ENCODE peak calls at places on chromosome 4, in seven cellular contexts. T is GM12892, N is H1, L is K562, V is SK-N-SH, M is HepG2, Q is GM12878. O is an unnamed sample.

GRCh38 chr4:110359076-110359475 is 116.9 kb upstream of the ENPEP start:
- DNase-seq in T (no peak), N (no peak), L (no peak), V (no peak), M (no peak), Q (no peak), O (no peak)

GRCh38 chr4:8403173-8403753 is 37.3 kb downstream of the ACOX3 start:
- DNase-seq in T (peak; percentile 68), N (peak; percentile 93), L (peak; percentile 75), V (peak; percentile 96), M (peak; percentile 48), Q (no peak), O (peak; percentile 72)

GRCh38 chr4:113024373-113024772 is 25.1 kb upstream of the ANK2 start:
- DNase-seq in T (no peak), N (no peak), L (no peak), V (no peak), M (no peak), Q (no peak), O (no peak)

GRCh38 chr4:164572877-164573279 is 181.1 kb upstream of the SMIM31 start:
- DNase-seq in T (no peak), N (no peak), L (no peak), V (no peak), M (no peak), Q (no peak), O (no peak)

GRCh38 chr4:27154706-27155105 is 294.1 kb downstream of the STIM2 start:
- DNase-seq in T (no peak), N (no peak), L (no peak), V (no peak), M (no peak), Q (no peak), O (no peak)

GRCh38 chr4:55251896-55252295 is 94.1 kb upstream of the SRD5A3 start:
- DNase-seq in T (no peak), N (no peak), L (no peak), V (no peak), M (no peak), Q (no peak), O (no peak)

GRCh38 chr4:48032721-48033120 is 16.1 kb downstream of the NIPAL1 start:
- DNase-seq in T (no peak), N (no peak), L (no peak), V (no peak), M (peak; percentile 14), Q (no peak), O (no peak)

GRCh38 chr4:114606240-114606639 is 7.6 kb downstream of the UGT8 start:
- DNase-seq in T (no peak), N (no peak), L (no peak), V (no peak), M (no peak), Q (no peak), O (no peak)

GRCh38 chr4:152258804-152259708 is 276.8 kb downstream of the FBXW7 start:
- DNase-seq in T (no peak), N (no peak), L (no peak), V (no peak), M (peak; percentile 13), Q (no peak), O (no peak)

GRCh38 chr4:27360651-27361347 is 500.2 kb downstream of the STIM2 start:
- DNase-seq in T (no peak), N (no peak), L (no peak), V (no peak), M (no peak), Q (no peak), O (no peak)

GRCh38 chr4:76898949-76899640 is 1.2 kb upstream of the SOWAHB start:
- DNase-seq in T (no peak), N (no peak), L (no peak), V (no peak), M (peak; percentile 72), Q (no peak), O (no peak)

GRCh38 chr4:177356921-177357320 is 47.2 kb downstream of the NEIL3 start:
- DNase-seq in T (no peak), N (no peak), L (no peak), V (no peak), M (no peak), Q (no peak), O (no peak)

GRCh38 chr4:71866212-71866885 is 82.5 kb upstream of the GC start:
- DNase-seq in T (no peak), N (no peak), L (no peak), V (no peak), M (no peak), Q (no peak), O (no peak)

GRCh38 chr4:62871057-62871456 is 1538.2 kb downstream of the TECRL start:
- DNase-seq in T (no peak), N (no peak), L (no peak), V (no peak), M (no peak), Q (no peak), O (no peak)

GRCh38 chr4:53682908-53683307 is 91.6 kb upstream of the LNX1 start:
- DNase-seq in T (no peak), N (no peak), L (no peak), V (no peak), M (no peak), Q (no peak), O (no peak)

GRCh38 chr4:7424553-7425111 is 10.1 kb downstream of the PSAPL1 start:
- DNase-seq in T (no peak), N (peak; percentile 43), L (no peak), V (peak; percentile 22), M (no peak), Q (no peak), O (no peak)

DNA sequence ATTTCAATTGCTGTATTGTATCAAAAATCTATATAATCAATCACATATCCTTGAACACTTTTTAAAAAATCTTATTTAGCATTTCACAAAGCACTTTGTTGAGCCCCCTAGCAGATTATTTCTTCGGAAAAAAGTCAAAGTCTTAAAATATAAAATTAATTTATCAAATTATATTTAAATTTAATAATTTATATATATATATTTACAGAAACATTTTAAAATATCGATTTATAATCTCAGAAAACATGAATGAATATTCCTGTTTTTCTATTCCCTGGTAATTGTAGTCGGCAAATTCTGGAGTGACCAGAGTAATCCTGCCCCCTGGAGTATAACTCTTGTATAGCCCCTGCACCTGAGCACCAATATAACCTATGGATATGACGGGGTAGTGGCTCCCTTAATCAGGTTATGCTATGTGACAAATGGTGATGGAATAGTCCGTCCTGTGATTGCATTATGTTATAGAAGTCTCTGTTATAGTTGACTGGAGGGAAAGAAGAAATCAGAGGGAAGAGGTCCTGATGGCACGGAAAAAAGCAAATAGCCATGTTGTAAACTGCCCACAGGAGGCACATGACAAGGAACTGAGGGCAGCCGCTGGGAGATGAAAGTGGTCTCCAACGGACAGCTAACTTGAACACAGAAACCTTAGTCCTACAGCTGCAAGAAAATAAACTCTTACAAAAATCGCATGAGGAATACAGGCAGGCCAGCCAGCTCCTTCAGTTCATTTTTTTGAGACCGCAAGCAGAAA is 1092.3 kb downstream of the ARAP2 start:
- DNase-seq in T (no peak), N (peak; percentile 66), L (peak; percentile 12), V (peak; percentile 20), M (peak; percentile 32), Q (no peak), O (no peak)
- TF ChIP-seq TAF1 in T (no peak), N (no peak), L (no peak), V (no peak), M (no peak), Q (no peak), O (no peak)

GRCh38 chr4:104393649-104394048 is 101.0 kb downstream of the CXXC4 start:
- DNase-seq in T (no peak), N (no peak), L (no peak), V (no peak), M (no peak), Q (no peak), O (no peak)

GRCh38 chr4:104394409-104394813 is 100.3 kb downstream of the CXXC4 start:
- DNase-seq in T (no peak), N (no peak), L (no peak), V (peak; percentile 10), M (no peak), Q (no peak), O (no peak)

DNA sequence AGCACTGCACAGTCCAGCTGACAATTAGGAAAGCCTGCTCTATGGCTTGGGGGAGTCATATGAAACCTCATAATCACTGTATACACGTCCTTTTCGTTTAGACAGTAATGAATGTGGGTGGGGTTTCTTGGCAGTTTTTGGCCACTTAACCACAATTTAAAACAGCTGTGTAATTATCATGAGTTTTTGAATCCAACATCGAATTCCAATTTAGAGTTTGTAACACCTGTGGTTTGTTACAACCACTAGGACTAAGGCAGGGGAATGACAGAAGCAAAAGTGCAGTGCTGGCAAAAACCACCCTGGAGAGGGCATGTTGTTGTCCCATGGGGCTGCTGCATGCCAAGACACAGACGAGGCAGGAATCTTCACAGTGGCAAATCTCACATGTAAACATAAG is 99.5 kb downstream of the CXXC4 start:
- DNase-seq in T (no peak), N (no peak), L (no peak), V (no peak), M (no peak), Q (no peak), O (no peak)
- TF ChIP-seq TAF1 in T (no peak), N (no peak), L (no peak), V (no peak), M (no peak), Q (no peak), O (no peak)

DNA sequence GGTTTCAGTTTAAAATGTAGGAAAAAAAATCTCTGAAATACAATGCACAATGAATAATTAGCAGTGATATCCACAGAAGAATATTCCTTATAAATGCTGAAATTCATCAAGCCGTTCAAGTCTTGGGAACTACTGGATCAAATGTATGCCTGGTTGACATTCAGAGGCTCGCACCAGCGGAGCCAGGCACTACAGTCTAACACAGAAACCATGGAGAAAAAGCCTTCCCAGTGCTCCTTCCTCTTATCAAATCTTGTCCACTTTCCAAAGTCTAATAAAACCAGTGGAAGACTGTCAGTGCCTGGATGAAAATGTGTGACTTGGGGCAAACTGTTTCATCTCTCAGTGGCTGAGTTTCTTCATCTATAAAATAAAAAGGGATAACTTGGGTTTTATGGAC is 35.9 kb downstream of the CENPU start:
- DNase-seq in T (no peak), N (no peak), L (no peak), V (no peak), M (no peak), Q (no peak), O (no peak)
- TF ChIP-seq TAF1 in T (no peak), N (no peak), L (no peak), V (no peak), M (no peak), Q (no peak), O (no peak)

GRCh38 chr4:70759126-70759525 is 37.4 kb downstream of the RUFY3 start:
- DNase-seq in T (no peak), N (no peak), L (no peak), V (no peak), M (no peak), Q (no peak), O (no peak)

GRCh38 chr4:70749313-70749712 is 27.5 kb downstream of the RUFY3 start:
- DNase-seq in T (no peak), N (no peak), L (no peak), V (no peak), M (no peak), Q (no peak), O (no peak)

GRCh38 chr4:70754990-70755688 is 33.4 kb downstream of the RUFY3 start:
- DNase-seq in T (no peak), N (no peak), L (no peak), V (no peak), M (no peak), Q (no peak), O (no peak)

GRCh38 chr4:70753630-70754029 is 31.9 kb downstream of the RUFY3 start:
- DNase-seq in T (no peak), N (no peak), L (no peak), V (no peak), M (no peak), Q (no peak), O (no peak)

GRCh38 chr4:70754470-70754869 is 32.7 kb downstream of the RUFY3 start:
- DNase-seq in T (no peak), N (no peak), L (no peak), V (no peak), M (no peak), Q (no peak), O (no peak)
- TF ChIP-seq TAF1 in T (no peak), N (no peak), L (no peak), V (no peak), M (no peak), Q (no peak), O (no peak)